ENCODE peak calls at places on chromosomes 2 and 18, in six cellular contexts. G, V, M, K, U and Z are unnamed samples.

GRCh38 chr2:45578056-45578843 is 32.8 kb downstream of the SRBD1 start:
- DNase-seq in V (peak), U (peak), M (peak), G (no peak), K (peak), Z (peak)

GRCh38 chr18:26520974-26521373 is 27.4 kb downstream of the KCTD1 start:
- DNase-seq in G (no peak), K (no peak), U (no peak), M (no peak), V (no peak), Z (no peak)

GRCh38 chr18:57954928-57955327 is 89.1 kb upstream of the NEDD4L start:
- DNase-seq in K (no peak), V (no peak), M (no peak), U (no peak), G (no peak), Z (no peak)

GRCh38 chr2:135030826-135031225 is 16.4 kb downstream of the MAP3K19 start:
- DNase-seq in U (peak), M (peak), K (no peak), G (no peak), V (no peak), Z (no peak)

GRCh38 chr2:40187054-40187453 is 264.8 kb downstream of the SLC8A1 start:
- DNase-seq in V (no peak), K (no peak), U (no peak), M (no peak), G (no peak), Z (no peak)

GRCh38 chr2:125397535-125398251 is 1258.3 kb upstream of the GYPC start:
- DNase-seq in K (no peak), U (no peak), M (no peak), G (no peak), V (no peak), Z (no peak)

GRCh38 chr2:239055756-239056493 is 208.0 kb downstream of the TWIST2 start:
- DNase-seq in U (peak), G (no peak), K (no peak), M (peak), V (no peak), Z (no peak)

GRCh38 chr2:176415156-176415870 is 146.1 kb downstream of the MTX2 start:
- DNase-seq in U (no peak), K (no peak), G (no peak), V (no peak), M (no peak), Z (no peak)

GRCh38 chr2:169978402-169979017 is 151.3 kb downstream of the UBR3 start:
- DNase-seq in M (no peak), U (no peak), K (no peak), V (no peak), G (no peak), Z (no peak)

GRCh38 chr2:7794916-7795315 is 877.7 kb downstream of the RNF144A start:
- DNase-seq in G (no peak), M (no peak), U (peak), V (no peak), K (no peak), Z (no peak)

GRCh38 chr2:134392689-134393476 is 139.0 kb downstream of the MGAT5 start:
- DNase-seq in G (no peak), M (peak), V (peak), U (peak), K (no peak), Z (no peak)

GRCh38 chr2:237980087-237980486 is 13.3 kb downstream of the UBE2F start:
- DNase-seq in M (no peak), U (no peak), G (no peak), K (no peak), V (no peak), Z (no peak)

GRCh38 chr2:171187819-171188218 is 27.1 kb upstream of the TLK1 start:
- DNase-seq in U (no peak), V (no peak), M (no peak), K (no peak), G (no peak), Z (no peak)

GRCh38 chr2:28639836-28640235 is 111.8 kb upstream of the PPP1CB start:
- DNase-seq in G (no peak), V (no peak), U (no peak), K (peak), M (no peak), Z (no peak)

GRCh38 chr2:226813148-226813701 is 13.6 kb upstream of the IRS1 start:
- DNase-seq in V (peak), G (no peak), U (no peak), M (no peak), K (no peak), Z (no peak)
- TF ChIP-seq CTCF in V (peak), G (no peak), U (peak), M (peak), K (no peak), Z (no peak)

GRCh38 chr2:54504866-54505265 is 48.7 kb downstream of the SPTBN1 start:
- DNase-seq in K (no peak), M (no peak), V (no peak), U (no peak), G (no peak), Z (no peak)

GRCh38 chr2:54512183-54512582 is 56.1 kb downstream of the SPTBN1 start:
- DNase-seq in U (no peak), V (no peak), K (no peak), G (no peak), M (no peak), Z (no peak)

GRCh38 chr2:54503828-54504227 is 47.7 kb downstream of the SPTBN1 start:
- DNase-seq in G (no peak), U (no peak), K (no peak), M (no peak), V (no peak), Z (no peak)

GRCh38 chr2:54512663-54513363 is 56.7 kb downstream of the SPTBN1 start:
- DNase-seq in K (no peak), G (no peak), U (no peak), V (no peak), M (no peak), Z (no peak)

GRCh38 chr2:54508521-54508920 is 52.4 kb downstream of the SPTBN1 start:
- DNase-seq in K (no peak), M (no peak), V (no peak), U (no peak), G (no peak), Z (no peak)
- TF ChIP-seq CTCF in K (no peak), M (no peak), V (no peak), U (no peak), G (no peak), Z (no peak)

GRCh38 chr2:152047826-152048476 is 50.9 kb downstream of the CACNB4 start:
- DNase-seq in G (no peak), U (no peak), M (no peak), K (no peak), V (no peak), Z (no peak)
- TF ChIP-seq CTCF in G (no peak), U (no peak), M (peak), K (no peak), V (peak), Z (peak)

DNA sequence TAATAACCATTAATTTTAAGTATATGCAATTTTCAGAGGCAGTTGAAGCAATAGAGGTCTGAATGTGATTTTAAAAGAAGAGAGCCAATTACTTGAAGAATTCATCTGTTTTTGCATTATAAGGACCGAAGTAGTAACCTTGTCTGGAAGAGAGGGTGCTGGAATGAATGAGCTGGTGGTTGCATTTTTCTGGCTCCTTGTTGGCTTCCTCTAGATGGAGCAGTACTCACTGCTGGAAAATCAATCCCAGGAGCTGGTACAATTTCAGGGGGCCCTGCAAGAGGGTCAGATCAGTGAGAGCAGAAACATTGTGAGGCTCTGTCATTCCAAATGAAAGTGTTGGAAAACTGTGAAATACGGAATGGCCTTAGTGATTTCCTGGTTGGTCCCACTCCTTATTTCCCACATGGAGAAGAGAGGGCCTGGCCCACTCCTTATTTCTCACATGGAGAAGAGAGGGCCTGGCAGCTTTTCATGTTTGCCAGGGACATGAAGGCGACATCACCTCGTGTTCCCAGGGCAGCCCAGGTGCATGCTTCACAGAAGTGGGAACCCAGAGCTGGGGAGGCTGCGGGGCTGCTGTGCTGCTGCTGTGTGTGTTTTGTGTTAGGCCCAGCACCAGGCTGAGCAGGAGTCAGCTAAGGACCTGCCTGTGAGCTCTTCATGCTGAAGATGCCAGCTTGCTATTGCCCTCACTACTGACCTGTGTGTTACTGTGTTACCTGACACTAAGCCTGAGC is 197.4 kb downstream of the SNTG2 start:
- DNase-seq in V (no peak), U (no peak), M (no peak), K (no peak), G (no peak), Z (no peak)
- TF ChIP-seq CTCF in V (peak), U (no peak), M (no peak), K (no peak), G (no peak), Z (no peak)

GRCh38 chr18:79542876-79543750 is 136.5 kb upstream of the CTDP1 start:
- DNase-seq in G (no peak), V (peak), U (no peak), M (no peak), K (no peak), Z (peak)

GRCh38 chr18:79545255-79545654 is 134.3 kb upstream of the CTDP1 start:
- DNase-seq in G (no peak), U (no peak), K (no peak), V (no peak), M (no peak), Z (peak)

GRCh38 chr18:79542213-79542612 is 137.4 kb upstream of the CTDP1 start:
- DNase-seq in G (no peak), U (no peak), K (no peak), V (no peak), M (no peak), Z (no peak)

GRCh38 chr18:79544386-79544963 is 135.1 kb upstream of the CTDP1 start:
- DNase-seq in U (no peak), V (peak), M (no peak), K (no peak), G (no peak), Z (peak)

GRCh38 chr18:79543861-79544385 is 135.7 kb upstream of the CTDP1 start:
- DNase-seq in M (no peak), V (peak), K (no peak), G (no peak), U (no peak), Z (peak)
- TF ChIP-seq CTCF in M (no peak), V (no peak), K (no peak), G (no peak), U (no peak), Z (no peak)

GRCh38 chr2:231928481-231928880 is 2.3 kb upstream of the NPPC start:
- DNase-seq in G (no peak), V (no peak), U (no peak), K (no peak), M (no peak), Z (no peak)
- TF ChIP-seq CTCF in G (no peak), V (peak), U (no peak), K (no peak), M (no peak), Z (peak)

DNA sequence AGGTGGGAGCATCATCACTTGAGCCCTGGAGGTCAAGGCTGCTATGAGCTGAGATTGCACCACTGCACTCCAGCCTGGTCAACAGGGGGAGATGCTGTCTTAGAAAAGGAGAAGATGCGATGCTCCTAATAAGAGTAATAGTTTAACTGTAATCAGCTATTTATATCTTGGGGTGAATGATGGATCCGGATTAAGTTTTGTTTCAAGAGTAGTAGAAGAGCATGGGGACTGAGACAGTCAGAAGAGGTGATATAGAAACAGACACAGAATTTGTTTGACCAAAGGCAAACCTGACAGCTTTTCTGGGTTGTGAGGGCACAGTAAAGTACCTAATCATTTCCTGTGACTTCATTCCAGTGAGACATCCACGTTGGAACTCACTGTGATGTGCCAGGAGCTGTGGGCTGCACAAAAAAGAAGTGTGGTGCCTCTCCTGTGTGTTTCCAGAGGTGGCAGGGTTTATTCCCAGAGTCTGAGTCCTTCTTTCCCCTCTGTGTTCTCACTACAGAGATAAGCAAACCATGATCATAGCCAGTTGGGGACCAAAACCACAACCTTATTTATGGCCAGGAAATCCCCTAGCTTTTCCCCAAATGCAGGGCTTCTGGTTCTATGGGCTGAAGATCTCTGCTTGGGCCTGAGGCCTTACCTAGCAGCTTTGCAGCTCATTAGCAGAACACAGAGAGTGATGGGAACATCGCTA is 113.7 kb downstream of the XRCC5 start:
- DNase-seq in U (peak), G (no peak), M (peak), K (no peak), V (peak), Z (no peak)
- TF ChIP-seq CTCF in U (peak), G (no peak), M (peak), K (no peak), V (peak), Z (no peak)

DNA sequence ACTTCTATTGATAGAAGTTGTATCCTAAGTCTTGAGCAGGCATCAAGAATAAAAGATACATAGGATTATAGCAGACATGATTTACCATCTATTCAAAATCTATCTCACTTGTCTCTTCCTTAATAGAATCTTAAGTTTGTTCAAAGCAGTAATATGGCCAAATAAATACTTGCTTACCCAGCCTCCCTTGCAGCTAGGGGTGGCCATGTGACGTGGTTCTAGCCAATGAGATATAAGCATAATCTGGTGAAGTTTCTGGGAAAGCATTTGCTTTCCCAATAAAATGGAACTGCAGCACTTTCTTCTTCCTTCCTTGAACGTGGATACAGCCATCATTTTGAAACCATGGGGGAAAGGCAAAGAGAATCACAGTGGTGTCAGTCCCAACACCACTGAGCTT is 33.7 kb upstream of the SLC1A4 start:
- DNase-seq in M (no peak), G (no peak), K (no peak), U (no peak), V (no peak), Z (no peak)
- TF ChIP-seq CTCF in M (no peak), G (no peak), K (no peak), U (no peak), V (no peak), Z (no peak)